ENCODE peak calls at places on chromosomes 7 and 10, in six cellular contexts. H is mesenchymal stem cell; L is lower lobe of right lung; Q is GM10248; R is stimulated activated naive CD8-positive, alpha-beta T cell treated with anti-CD3 and anti-CD28 coated beads, Interleukin-15, Interleukin-2, amounts not matched to agents 100 U/mL and 50 U/mL, for 24 hours; J is left ventricle myocardium inferior. W is an unnamed sample.

GRCh38 chr7:40482794-40483374 is 348.1 kb downstream of the SUGCT start:
- DNase-seq in H (peak), L (no peak), R (no peak), Q (no peak), J (no peak), W (no peak)

GRCh38 chr10:47118326-47118725 is 181.7 kb upstream of the GDF10 start:
- DNase-seq in J (no peak), L (no peak), Q (no peak), H (no peak), R (no peak), W (no peak)

GRCh38 chr10:7027913-7028808 is 382.7 kb downstream of the SFMBT2 start:
- DNase-seq in Q (no peak), R (no peak), H (peak), J (no peak), L (no peak), W (no peak)

GRCh38 chr7:128869138-128869943 is 6.7 kb downstream of the ATP6V1F start:
- DNase-seq in Q (peak), J (peak), L (peak), H (peak), R (peak), W (peak)

GRCh38 chr10:11822031-11822756 is 962 bp upstream of the PROSER2 start:
- DNase-seq in L (no peak), Q (no peak), R (no peak), H (no peak), J (no peak), W (no peak)

GRCh38 chr10:72088879-72089585 is 681 bp upstream of the SPOCK2 start:
- DNase-seq in J (peak), H (peak), Q (peak), L (peak), R (peak), W (no peak)

GRCh38 chr10:71927669-71928592 is 36.3 kb upstream of the CHST3 start:
- DNase-seq in R (no peak), H (peak), Q (no peak), L (no peak), J (no peak), W (no peak)

GRCh38 chr10:14414901-14415300 is 84.2 kb upstream of the FRMD4A start:
- DNase-seq in Q (no peak), R (no peak), J (no peak), L (no peak), H (no peak), W (no peak)

GRCh38 chr7:150941983-150942590 is 36.0 kb downstream of the KCNH2 start:
- DNase-seq in R (peak), J (peak), Q (peak), L (peak), H (no peak), W (peak)

GRCh38 chr10:82866424-82867020 is 991.5 kb downstream of the NRG3 start:
- DNase-seq in Q (no peak), H (peak), J (no peak), L (no peak), R (no peak), W (no peak)

GRCh38 chr10:86661161-86662025 is 6.9 kb upstream of the LDB3 start:
- DNase-seq in R (no peak), L (peak), J (peak), H (no peak), Q (no peak), W (peak)

GRCh38 chr10:130227883-130228282 is 91.7 kb downstream of the GLRX3 start:
- DNase-seq in J (no peak), L (no peak), R (no peak), Q (no peak), H (no peak), W (no peak)

GRCh38 chr7:44157116-44158059 is 16.3 kb upstream of the MYL7 start:
- DNase-seq in H (no peak), J (no peak), L (no peak), R (no peak), Q (no peak), W (no peak)

W was measured in heart left ventricle.